ENCODE peak calls at places on chromosomes 13 and 19, in ten cellular contexts. M, B, F, D, O, K, Q, J, U and C are unnamed samples.

GRCh38 chr19:47152632-47153031 is 22.0 kb downstream of the SAE1 start:
- DNase-seq in U (no peak), Q (no peak), F (no peak), M (peak; percentile 49), D (no peak), O (no peak), J (no peak), B (no peak), K (no peak), C (no peak)

GRCh38 chr13:52809310-52809769 is 39.1 kb downstream of the PCDH8 start:
- DNase-seq in D (peak; percentile 70), F (peak; percentile 62), B (peak; percentile 71), O (peak; percentile 20), U (no peak), Q (peak; percentile 70), M (no peak), K (peak; percentile 42), J (no peak), C (peak; percentile 68)

GRCh38 chr19:8423821-8424223 is 10.7 kb downstream of the MARCHF2 start:
- DNase-seq in M (peak; percentile 94), O (peak; percentile 95), Q (peak; percentile 98), K (peak; percentile 95), J (no peak), U (no peak), F (no peak), B (peak; percentile 56), D (no peak), C (peak; percentile 93)

GRCh38 chr19:54430306-54431254 is 15.3 kb downstream of the TTYH1 start:
- DNase-seq in D (peak; percentile 67), U (no peak), K (peak; percentile 44), M (no peak), O (no peak), J (no peak), F (peak; percentile 30), Q (peak; percentile 25), B (no peak), C (no peak)

GRCh38 chr19:30784850-30785459 is 412.8 kb downstream of the ZNF536 start:
- DNase-seq in Q (peak; percentile 11), F (peak; percentile 49), M (peak; percentile 17), B (peak; percentile 16), J (peak; percentile 50), O (no peak), D (peak; percentile 72), U (no peak), K (peak; percentile 8), C (peak; percentile 51)

GRCh38 chr19:34712606-34713261 is 21.3 kb upstream of the ZNF181 start:
- DNase-seq in Q (peak; percentile 74), F (peak; percentile 75), M (peak; percentile 71), O (peak; percentile 77), J (peak; percentile 33), D (peak; percentile 57), B (peak; percentile 61), K (peak; percentile 51), U (no peak), C (peak; percentile 90)

GRCh38 chr19:39826311-39826945 is 7.5 kb downstream of the DYRK1B start:
- DNase-seq in B (no peak), U (no peak), J (no peak), M (no peak), K (no peak), D (no peak), Q (no peak), F (no peak), O (no peak), C (no peak)

GRCh38 chr13:74105871-74106270 is 28.3 kb downstream of the KLF12 start:
- DNase-seq in M (no peak), J (no peak), D (no peak), O (no peak), B (no peak), U (no peak), F (no peak), Q (no peak), K (no peak), C (no peak)

GRCh38 chr13:21837841-21838551 is 167.1 kb downstream of the FGF9 start:
- DNase-seq in K (peak; percentile 36), O (no peak), F (no peak), B (no peak), M (peak; percentile 32), Q (peak; percentile 8), U (no peak), J (no peak), D (no peak), C (no peak)

GRCh38 chr13:40910324-40911050 is 108.6 kb downstream of the ELF1 start:
- DNase-seq in M (no peak), B (no peak), O (no peak), J (no peak), Q (peak; percentile 55), F (no peak), D (peak; percentile 32), K (no peak), U (no peak), C (no peak)

GRCh38 chr13:94272038-94272437 is 207.4 kb downstream of the DCT start:
- DNase-seq in B (no peak), Q (no peak), K (no peak), J (no peak), F (no peak), O (peak; percentile 19), D (no peak), M (no peak), U (no peak), C (no peak)

GRCh38 chr19:7679017-7679720 is 1.5 kb upstream of the TRAPPC5 start:
- DNase-seq in F (peak; percentile 15), D (peak; percentile 76), O (no peak), U (no peak), J (peak; percentile 58), K (no peak), M (no peak), B (peak; percentile 18), Q (no peak), C (no peak)

GRCh38 chr13:59476376-59476775 is 687.4 kb downstream of the DIAPH3 start:
- DNase-seq in F (no peak), J (no peak), D (no peak), U (no peak), Q (no peak), M (no peak), O (no peak), B (no peak), K (no peak), C (no peak)

GRCh38 chr19:1767464-1767933 is 14.2 kb downstream of the ONECUT3 start:
- DNase-seq in J (peak; percentile 58), M (no peak), O (no peak), U (no peak), F (peak; percentile 19), D (peak; percentile 68), Q (no peak), B (no peak), K (peak; percentile 75), C (peak; percentile 71)

GRCh38 chr13:113846639-113847318 is 17.1 kb downstream of the GAS6 start:
- DNase-seq in O (no peak), K (no peak), B (no peak), J (no peak), M (no peak), Q (no peak), F (no peak), U (no peak), D (no peak), C (no peak)